ENCODE peak calls at places on chromosomes 6 and 20, in six cellular contexts. Y is SW480; Z is activated CD8-positive, alpha-beta memory T cell treated with anti-CD3 and anti-CD28 coated beads, Interleukin-2, amount 50 U/mL, for 48 hours; R is NCI-H446 treated with DMSO at 0.1 percent for 48 hours; N is HTR-8/SVneo; G is stimulated activated CD4-positive, alpha-beta T cell treated with anti-CD3 and anti-CD28 coated beads, Interleukin-12 subunit alpha, Interleukin-12 subunit beta, amount 100 ng/mL, for 24 hours. T is an unnamed sample.

GRCh38 chr6:73264446-73264845 is 1.4 kb upstream of the KHDC1 start:
- DNase-seq in Y (no peak), R (no peak), N (no peak), Z (no peak), G (no peak), T (no peak)

GRCh38 chr6:134438825-134439224 is 120.9 kb upstream of the SGK1 start:
- DNase-seq in Z (no peak), G (no peak), R (no peak), N (no peak), Y (no peak), T (no peak)

GRCh38 chr6:13847651-13848050 is 33.3 kb upstream of the MCUR1 start:
- DNase-seq in N (no peak), R (no peak), Y (no peak), G (no peak), Z (no peak), T (no peak)

GRCh38 chr6:135496805-135497411 is 632 bp downstream of the AHI1 start:
- DNase-seq in N (no peak), Z (no peak), G (no peak), Y (no peak), R (no peak), T (no peak)

GRCh38 chr6:54619102-54619501 is 227.5 kb upstream of the FAM83B start:
- DNase-seq in Z (no peak), G (no peak), R (no peak), Y (no peak), N (no peak), T (no peak)

GRCh38 chr6:20403766-20404640 is 2.3 kb downstream of the E2F3 start:
- DNase-seq in G (peak), R (peak), Y (peak), N (no peak), Z (peak), T (no peak)

GRCh38 chr6:148389917-148390316 is 47.3 kb downstream of the SASH1 start:
- DNase-seq in Y (no peak), Z (no peak), N (no peak), R (no peak), G (no peak), T (no peak)

GRCh38 chr6:132731086-132731485 is 17.2 kb upstream of the VNN1 start:
- DNase-seq in Z (no peak), R (no peak), N (no peak), G (no peak), Y (no peak), T (no peak)

GRCh38 chr6:111220383-111221031 is 133.2 kb downstream of the SLC16A10 start:
- DNase-seq in R (no peak), N (no peak), Z (no peak), Y (no peak), G (no peak), T (no peak)

GRCh38 chr6:135909737-135910387 is 58.4 kb downstream of the PDE7B start:
- DNase-seq in G (peak), R (no peak), Y (peak), N (peak), Z (no peak), T (peak)

GRCh38 chr6:135280375-135281136 is 99.4 kb downstream of the MYB start:
- DNase-seq in N (peak), R (peak), Z (no peak), G (no peak), Y (no peak), T (no peak)

GRCh38 chr6:93017213-93017612 is 402.1 kb downstream of the EPHA7 start:
- DNase-seq in G (no peak), Z (no peak), R (no peak), Y (no peak), N (no peak), T (no peak)

GRCh38 chr20:63828951-63829350 is 2.1 kb downstream of the ZBTB46 start:
- DNase-seq in N (no peak), Z (no peak), G (no peak), Y (no peak), R (no peak), T (no peak)